ENCODE peak calls at places on chromosomes 5 and 9, in six cellular contexts. K is GM23338; O is Calu3; Y is dorsolateral prefrontal cortex; S is CD8-positive, alpha-beta T cell; X is MCF 10A. T is an unnamed sample.

GRCh38 chr9:128892223-128892892 is 10.4 kb downstream of the LRRC8A start:
- DNase-seq in K (no peak), O (peak), Y (peak), S (no peak), X (peak), T (no peak)

GRCh38 chr5:24644757-24645156 is at the start of gene CDH10:
- DNase-seq in Y (peak), X (peak), K (peak), O (no peak), S (no peak), T (no peak)

GRCh38 chr5:103598997-103599556 is 36.5 kb upstream of the NUDT12 start:
- DNase-seq in O (no peak), Y (no peak), X (no peak), S (no peak), K (no peak), T (no peak)

GRCh38 chr5:142957528-142957927 is 187.4 kb downstream of the ARHGAP26 start:
- DNase-seq in X (no peak), K (no peak), Y (no peak), O (no peak), S (no peak), T (no peak)

GRCh38 chr5:21391506-21391905 is 1403.5 kb upstream of the CDH18 start:
- DNase-seq in Y (no peak), O (peak), X (peak), S (no peak), K (peak), T (no peak)

GRCh38 chr5:32828492-32828891 is 117.4 kb downstream of the NPR3 start:
- DNase-seq in K (no peak), S (no peak), X (no peak), Y (no peak), O (no peak), T (no peak)

GRCh38 chr9:101018391-101018990 is 10.0 kb upstream of the PLPPR1 start:
- DNase-seq in S (no peak), X (no peak), O (no peak), Y (no peak), K (no peak), T (no peak)

GRCh38 chr5:75935572-75935971 is 147.6 kb upstream of the SV2C start:
- DNase-seq in Y (no peak), K (no peak), O (no peak), S (no peak), X (no peak), T (no peak)

GRCh38 chr5:178278358-178279023 is 45.9 kb upstream of the PHYKPL start:
- DNase-seq in S (no peak), K (no peak), O (no peak), Y (no peak), X (no peak), T (no peak)

GRCh38 chr9:136088939-136089696 is 6.0 kb downstream of the NACC2 start:
- DNase-seq in O (no peak), S (no peak), K (no peak), Y (no peak), X (no peak), T (peak)

GRCh38 chr9:34363619-34364351 is 12.9 kb downstream of the MYORG start:
- DNase-seq in Y (no peak), O (no peak), S (no peak), K (peak), X (no peak), T (no peak)

GRCh38 chr9:88503101-88503844 is 31.7 kb upstream of the NXNL2 start:
- DNase-seq in K (no peak), X (no peak), S (no peak), Y (no peak), O (no peak), T (no peak)

GRCh38 chr5:8478308-8478707 is 609.4 kb downstream of the MTRR start:
- DNase-seq in K (no peak), S (no peak), O (no peak), Y (no peak), X (no peak), T (no peak)

GRCh38 chr5:113017891-113018635 is 41.5 kb downstream of the DCP2 start:
- DNase-seq in X (no peak), O (no peak), S (no peak), K (no peak), Y (no peak), T (no peak)

GRCh38 chr5:91929522-91929817 is 546.4 kb upstream of the ARRDC3 start:
- DNase-seq in O (no peak), K (no peak), S (no peak), Y (no peak), X (no peak), T (no peak)

GRCh38 chr9:5186416-5187169 is 1.2 kb upstream of the INSL6 start:
- DNase-seq in O (peak), S (peak), K (peak), Y (peak), X (peak), T (no peak)

GRCh38 chr9:91130796-91131318 is 230.9 kb downstream of the AUH start:
- DNase-seq in O (no peak), K (no peak), S (no peak), X (peak), Y (no peak), T (no peak)

GRCh38 chr5:35821513-35821912 is 35.2 kb upstream of the IL7R start:
- DNase-seq in O (no peak), K (no peak), Y (no peak), S (no peak), X (no peak), T (no peak)

GRCh38 chr9:112569186-112569585 is 82.6 kb downstream of the KIAA1958 start:
- DNase-seq in K (no peak), S (no peak), Y (no peak), O (no peak), X (peak), T (no peak)

GRCh38 chr9:105392531-105392930 is 55.3 kb upstream of the FSD1L start:
- DNase-seq in S (no peak), Y (no peak), K (no peak), O (no peak), X (no peak), T (no peak)

GRCh38 chr5:77839691-77840090 is 63.6 kb upstream of the TBCA start:
- DNase-seq in K (no peak), X (no peak), O (no peak), Y (no peak), S (no peak), T (no peak)

GRCh38 chr9:123776856-123777560 is 152.9 kb downstream of the DENND1A start:
- DNase-seq in Y (no peak), O (no peak), K (no peak), X (no peak), S (no peak), T (no peak)

GRCh38 chr5:160325716-160326115 is 13.4 kb upstream of the CCNJL start:
- DNase-seq in S (no peak), X (no peak), K (no peak), O (no peak), Y (no peak), T (no peak)

GRCh38 chr5:132487841-132488555 is 2.6 kb downstream of the IRF1 start:
- DNase-seq in O (no peak), X (no peak), K (no peak), Y (no peak), S (no peak), T (peak)

GRCh38 chr5:55254802-55255201 is 21.4 kb upstream of the CCNO start:
- DNase-seq in Y (no peak), S (no peak), X (no peak), O (no peak), K (no peak), T (no peak)

GRCh38 chr5:4087110-4087509 is 491.5 kb downstream of the IRX1 start:
- DNase-seq in K (no peak), O (no peak), X (no peak), Y (no peak), S (no peak), T (no peak)

GRCh38 chr5:81359108-81359507 is 34.8 kb downstream of the ACOT12 start:
- DNase-seq in K (peak), X (no peak), O (no peak), Y (no peak), S (no peak), T (no peak)

GRCh38 chr5:122929001-122929400 is 83.6 kb downstream of the SNX24 start:
- DNase-seq in K (no peak), Y (no peak), X (no peak), S (no peak), O (no peak), T (no peak)

GRCh38 chr5:122937914-122938313 is 92.5 kb downstream of the SNX24 start:
- DNase-seq in Y (no peak), K (peak), X (peak), O (no peak), S (no peak), T (no peak)

GRCh38 chr5:122929980-122930379 is 84.6 kb downstream of the SNX24 start:
- DNase-seq in K (no peak), O (no peak), S (no peak), X (no peak), Y (no peak), T (no peak)

GRCh38 chr5:122933926-122934325 is 88.5 kb downstream of the SNX24 start:
- DNase-seq in S (no peak), K (no peak), Y (no peak), X (no peak), O (no peak), T (no peak)
- TF ChIP-seq CTCF in S (no peak), K (no peak), Y (no peak), X (no peak), O (no peak), T (no peak)

GRCh38 chr5:73312146-73312871 is 136.3 kb downstream of the FOXD1 start:
- DNase-seq in S (no peak), Y (no peak), K (peak), X (no peak), O (no peak), T (no peak)
- TF ChIP-seq CTCF in S (no peak), Y (no peak), K (peak), X (no peak), O (no peak), T (no peak)

DNA sequence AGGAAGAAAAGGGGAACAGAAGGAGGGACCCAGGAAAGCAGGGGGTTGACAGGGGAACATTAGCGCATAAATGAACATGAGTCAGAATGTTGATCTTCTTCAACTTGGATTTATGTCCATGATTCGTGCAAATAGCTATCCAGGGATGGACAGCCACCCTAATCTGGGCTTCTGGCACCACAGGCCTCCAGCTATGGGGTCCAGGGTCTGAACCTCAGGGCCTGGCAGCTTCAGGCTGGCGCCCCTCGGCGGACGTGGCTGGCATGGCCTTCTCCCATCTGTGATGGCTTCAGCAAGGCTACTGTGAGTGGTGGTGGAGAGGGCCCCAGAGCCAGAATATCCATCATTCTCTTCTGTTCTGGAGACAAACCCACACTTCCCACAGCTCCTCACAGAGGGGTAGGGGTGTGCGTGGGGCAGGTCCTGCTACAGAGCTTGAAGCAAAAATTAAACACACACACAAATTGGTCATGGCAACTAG is 9.5 kb downstream of the GPX3 start:
- DNase-seq in X (no peak), S (no peak), K (no peak), Y (no peak), O (no peak), T (no peak)
- TF ChIP-seq CTCF in X (no peak), S (no peak), K (peak), Y (no peak), O (no peak), T (no peak)

GRCh38 chr9:131843989-131844744 is 104.3 kb upstream of the RAPGEF1 start:
- DNase-seq in O (no peak), S (no peak), Y (no peak), K (no peak), X (no peak), T (no peak)

GRCh38 chr9:131844745-131845118 is 104.9 kb upstream of the RAPGEF1 start:
- DNase-seq in S (no peak), K (no peak), Y (no peak), O (no peak), X (no peak), T (no peak)

GRCh38 chr9:131847665-131848354 is 107.9 kb upstream of the RAPGEF1 start:
- DNase-seq in X (no peak), O (no peak), S (no peak), K (no peak), Y (no peak), T (no peak)

GRCh38 chr9:131848570-131849160 is 108.8 kb upstream of the RAPGEF1 start:
- DNase-seq in X (no peak), S (no peak), O (no peak), Y (no peak), K (no peak), T (no peak)

DNA sequence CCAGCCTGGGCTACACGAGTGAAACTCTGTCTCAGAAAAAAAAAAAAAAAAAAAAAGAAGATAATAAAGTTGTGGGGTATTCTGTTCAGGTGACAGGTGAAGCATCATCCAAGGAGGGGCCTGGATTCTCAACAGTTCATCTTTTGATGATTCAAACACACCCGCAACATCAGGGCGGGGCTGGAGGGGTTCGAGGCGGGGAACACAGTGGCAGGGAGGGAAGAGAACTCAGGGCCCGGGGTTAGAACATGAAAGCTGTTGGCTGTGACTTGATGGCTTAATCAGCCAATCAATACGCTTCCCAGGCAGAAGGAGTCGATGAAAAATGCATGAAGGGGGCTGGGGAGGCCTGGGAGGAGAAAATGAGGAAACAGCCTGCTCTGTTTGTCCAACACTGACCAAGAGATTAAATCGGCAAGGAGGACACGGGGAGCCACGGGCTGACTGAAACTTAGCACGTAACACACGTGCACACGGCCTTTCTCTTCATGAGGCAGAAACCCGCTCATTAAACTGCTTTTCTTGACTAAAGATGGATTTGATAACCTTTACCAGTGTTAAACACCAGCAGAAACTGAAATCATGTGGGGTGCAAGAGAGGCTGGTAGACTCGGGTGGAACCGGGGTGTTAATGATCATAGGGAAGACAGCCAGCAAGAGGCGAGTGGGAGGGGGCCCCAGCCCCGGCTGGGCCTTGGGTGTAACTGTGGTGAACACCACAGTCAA is 105.6 kb upstream of the RAPGEF1 start:
- DNase-seq in S (no peak), K (no peak), O (no peak), X (no peak), Y (no peak), T (no peak)
- TF ChIP-seq CTCF in S (no peak), K (no peak), O (no peak), X (no peak), Y (no peak), T (no peak)

GRCh38 chr5:134370306-134370870 is 981 bp upstream of the UBE2B start:
- DNase-seq in S (no peak), K (no peak), O (no peak), Y (no peak), X (no peak), T (no peak)

GRCh38 chr5:134370871-134371833 is at the start of gene UBE2B:
- DNase-seq in O (peak), S (peak), Y (peak), K (peak), X (peak), T (peak)

GRCh38 chr5:134371834-134372340 is 518 bp downstream of the UBE2B start:
- DNase-seq in K (peak), Y (peak), S (peak), O (peak), X (peak), T (peak)

GRCh38 chr5:134374234-134374633 is 2.9 kb downstream of the UBE2B start:
- DNase-seq in K (no peak), Y (no peak), X (peak), S (no peak), O (no peak), T (no peak)
- TF ChIP-seq CTCF in K (peak), Y (no peak), X (peak), S (no peak), O (no peak), T (no peak)

GRCh38 chr9:94534901-94535300 is 20.0 kb upstream of the PCAT7 start:
- DNase-seq in X (no peak), K (no peak), S (no peak), Y (no peak), O (no peak), T (no peak)
- TF ChIP-seq CTCF in X (no peak), K (no peak), S (no peak), Y (no peak), O (no peak), T (no peak)

GRCh38 chr9:134765785-134766184 is 114.8 kb upstream of the FCN2 start:
- DNase-seq in K (no peak), Y (no peak), S (no peak), O (no peak), X (no peak), T (no peak)

GRCh38 chr9:134769084-134769455 is 111.5 kb upstream of the FCN2 start:
- DNase-seq in O (no peak), K (no peak), S (no peak), X (no peak), Y (no peak), T (no peak)

GRCh38 chr9:134766587-134766986 is 114.0 kb upstream of the FCN2 start:
- DNase-seq in X (no peak), K (no peak), S (no peak), O (no peak), Y (no peak), T (no peak)

GRCh38 chr9:134770972-134771971 is 109.3 kb upstream of the FCN2 start:
- DNase-seq in K (no peak), O (no peak), Y (no peak), S (no peak), X (no peak), T (no peak)

GRCh38 chr9:134768332-134769083 is 112.1 kb upstream of the FCN2 start:
- DNase-seq in Y (peak), K (no peak), O (no peak), X (no peak), S (no peak), T (no peak)
- TF ChIP-seq CTCF in Y (no peak), K (no peak), O (no peak), X (no peak), S (no peak), T (no peak)

GRCh38 chr5:139571966-139572365 is 10.8 kb downstream of the UBE2D2 start:
- DNase-seq in K (no peak), Y (no peak), O (no peak), X (no peak), S (no peak), T (no peak)
- TF ChIP-seq CTCF in K (no peak), Y (no peak), O (no peak), X (no peak), S (no peak), T (no peak)

GRCh38 chr5:111756701-111757581 is at the start of gene NREP:
- DNase-seq in O (peak), K (peak), Y (peak), S (peak), X (peak), T (peak)
- TF ChIP-seq CTCF in O (peak), K (no peak), Y (peak), S (peak), X (peak), T (peak)

GRCh38 chr9:18791074-18791473 is 241.9 kb downstream of the SAXO1 start:
- DNase-seq in S (no peak), O (peak), Y (no peak), K (peak), X (peak), T (no peak)
- TF ChIP-seq CTCF in S (no peak), O (peak), Y (no peak), K (peak), X (peak), T (no peak)